ENCODE peak calls at places on chromosome 6, in nine cellular contexts. P, H, X, A, N, R, D, L and M are unnamed samples.

GRCh38 chr6:7107578-7108195 is at the start of gene RREB1:
- DNase-seq in P (no peak), H (peak; percentile 62), X (peak; percentile 81), A (peak; percentile 57), N (peak; percentile 15), R (no peak), D (peak; percentile 69), L (peak; percentile 70), M (peak; percentile 68)

GRCh38 chr6:112283621-112284020 is 29.3 kb upstream of the LAMA4 start:
- DNase-seq in P (no peak), H (no peak), X (no peak), A (no peak), N (no peak), R (no peak), D (no peak), L (no peak), M (no peak)

GRCh38 chr6:118894425-118895240 is 681 bp downstream of the ASF1A start:
- DNase-seq in P (peak; percentile 54), H (peak; percentile 78), X (peak; percentile 95), A (peak; percentile 58), N (peak; percentile 64), R (no peak), D (peak; percentile 71), L (peak; percentile 49), M (peak; percentile 68)

GRCh38 chr6:139442188-139442625 is 67.8 kb upstream of the CITED2 start:
- DNase-seq in P (no peak), H (no peak), X (no peak), A (no peak), N (no peak), R (no peak), D (no peak), L (peak; percentile 33), M (no peak)

GRCh38 chr6:168968228-168968627 is 285.4 kb downstream of the THBS2 start:
- DNase-seq in P (no peak), H (no peak), X (peak; percentile 88), A (peak; percentile 82), N (peak; percentile 20), R (no peak), D (no peak), L (no peak), M (no peak)

GRCh38 chr6:109292420-109292819 is 89.8 kb downstream of the CD164 start:
- DNase-seq in P (no peak), H (no peak), X (no peak), A (no peak), N (no peak), R (no peak), D (no peak), L (no peak), M (no peak)

GRCh38 chr6:166862287-166862977 is 93.9 kb downstream of the RNASET2 start:
- DNase-seq in P (no peak), H (peak; percentile 14), X (peak; percentile 31), A (no peak), N (peak; percentile 34), R (peak; percentile 39), D (peak; percentile 13), L (no peak), M (no peak)

GRCh38 chr6:130742282-130742681 is 84.9 kb upstream of the SMLR1 start:
- DNase-seq in P (no peak), H (no peak), X (peak; percentile 16), A (peak; percentile 27), N (no peak), R (no peak), D (no peak), L (no peak), M (no peak)

GRCh38 chr6:15079288-15079817 is 166.5 kb upstream of the JARID2 start:
- DNase-seq in P (no peak), H (no peak), X (peak; percentile 39), A (peak; percentile 9), N (no peak), R (no peak), D (no peak), L (no peak), M (no peak)

GRCh38 chr6:158042245-158042798 is 60.7 kb downstream of the SYNJ2 start:
- DNase-seq in P (no peak), H (no peak), X (peak; percentile 42), A (peak; percentile 63), N (no peak), R (no peak), D (no peak), L (no peak), M (peak; percentile 94)